ENCODE peak calls at places on chromosomes 13 and 19, in six cellular contexts. X, K, S, P, Q and R are unnamed samples.

GRCh38 chr19:46573679-46574522 is 27.2 kb upstream of the CALM3 start:
- DNase-seq in X (no peak), S (no peak), K (no peak), Q (no peak), P (no peak), R (no peak)

GRCh38 chr19:18743281-18743825 is 47.8 kb downstream of the COMP start:
- DNase-seq in X (no peak), Q (no peak), P (peak; percentile 24), S (peak; percentile 85), K (no peak), R (no peak)

GRCh38 chr13:91520952-91521351 is 122.5 kb downstream of the GPC5 start:
- DNase-seq in Q (no peak), P (no peak), S (peak; percentile 1), K (no peak), X (no peak), R (no peak)

GRCh38 chr13:113839536-113840204 is 24.2 kb downstream of the GAS6 start:
- DNase-seq in K (no peak), P (no peak), S (no peak), Q (no peak), X (no peak), R (no peak)

GRCh38 chr19:21604351-21604926 is 99.0 kb downstream of the ZNF429 start:
- DNase-seq in Q (no peak), X (peak; percentile 7), K (no peak), S (peak; percentile 12), P (no peak), R (no peak)

GRCh38 chr19:12838182-12838890 is at the start of gene MAST1:
- DNase-seq in X (peak; percentile 65), K (peak; percentile 46), Q (peak; percentile 54), S (no peak), P (no peak), R (peak; percentile 75)

GRCh38 chr13:113545455-113545930 is 39.1 kb upstream of the TFDP1 start:
- DNase-seq in P (no peak), Q (no peak), S (peak; percentile 59), K (no peak), X (peak; percentile 50), R (peak; percentile 62)

GRCh38 chr19:32469796-32470195 is 64.2 kb downstream of the DPY19L3 start:
- DNase-seq in S (peak; percentile 17), K (no peak), Q (no peak), P (no peak), X (no peak), R (no peak)

GRCh38 chr13:95457294-95457693 is 95.2 kb upstream of the CLDN10 start:
- DNase-seq in P (no peak), Q (no peak), K (no peak), S (peak; percentile 31), X (no peak), R (no peak)

GRCh38 chr19:1132625-1133383 is 29.0 kb downstream of the GPX4 start:
- DNase-seq in Q (no peak), X (no peak), K (no peak), S (no peak), P (no peak), R (no peak)

GRCh38 chr13:92362717-92363116 is 863.9 kb upstream of the GPC6 start:
- DNase-seq in K (no peak), Q (no peak), P (no peak), X (no peak), S (peak; percentile 50), R (no peak)

GRCh38 chr13:98401936-98402335 is 175.0 kb downstream of the STK24 start:
- DNase-seq in X (no peak), S (no peak), Q (no peak), K (no peak), P (no peak), R (no peak)

GRCh38 chr13:33497146-33497845 is 211.7 kb upstream of the STARD13 start:
- DNase-seq in P (no peak), Q (no peak), S (peak; percentile 56), K (no peak), X (no peak), R (no peak)

GRCh38 chr13:31119526-31119925 is 42.2 kb downstream of the HSPH1 start:
- DNase-seq in S (no peak), P (no peak), X (no peak), K (no peak), Q (no peak), R (no peak)

GRCh38 chr13:74145249-74145970 is 11.2 kb upstream of the KLF12 start:
- DNase-seq in P (peak; percentile 67), X (no peak), S (peak; percentile 75), K (no peak), Q (no peak), R (no peak)

GRCh38 chr13:113468029-113468428 is 14.7 kb upstream of the ADPRHL1 start:
- DNase-seq in Q (no peak), P (no peak), X (no peak), K (no peak), S (no peak), R (no peak)

GRCh38 chr13:35983206-35983605 is 148.0 kb downstream of the DCLK1 start:
- DNase-seq in S (no peak), K (no peak), Q (no peak), P (no peak), X (no peak), R (no peak)

GRCh38 chr19:15199652-15200574 is 882 bp downstream of the NOTCH3 start:
- DNase-seq in P (no peak), K (no peak), S (no peak), Q (peak; percentile 78), X (peak; percentile 46), R (peak; percentile 86)

GRCh38 chr19:41548954-41549688 is 26.8 kb upstream of the CEACAM21 start:
- DNase-seq in P (no peak), X (no peak), Q (peak; percentile 2), S (no peak), K (no peak), R (no peak)

GRCh38 chr13:52378312-52378711 is 27.7 kb downstream of the THSD1 start:
- DNase-seq in K (no peak), S (no peak), X (no peak), Q (no peak), P (no peak), R (no peak)

GRCh38 chr13:41500501-41500900 is 43.2 kb downstream of the RGCC start:
- DNase-seq in K (no peak), X (no peak), Q (no peak), P (no peak), S (no peak), R (no peak)

GRCh38 chr13:19606152-19606551 is 27.3 kb upstream of the MPHOSPH8 start:
- DNase-seq in P (no peak), K (peak; percentile 17), X (no peak), S (no peak), Q (no peak), R (no peak)

GRCh38 chr13:30763786-30764440 is 28.6 kb downstream of the ALOX5AP start:
- DNase-seq in X (no peak), P (no peak), S (peak; percentile 33), K (no peak), Q (no peak), R (no peak)

GRCh38 chr13:27821566-27821965 is 29.3 kb downstream of the GSX1 start:
- DNase-seq in P (no peak), X (no peak), S (peak; percentile 6), K (no peak), Q (no peak), R (no peak)

GRCh38 chr19:55407625-55408319 is at the start of gene UBE2S:
- DNase-seq in Q (peak; percentile 93), K (peak; percentile 100), S (peak; percentile 100), X (peak; percentile 98), P (peak; percentile 99), R (peak; percentile 98)

GRCh38 chr13:26587251-26587650 is 29.8 kb downstream of the WASF3 start:
- DNase-seq in P (no peak), Q (no peak), X (no peak), S (no peak), K (no peak), R (no peak)

GRCh38 chr13:26585136-26585535 is 27.7 kb downstream of the WASF3 start:
- DNase-seq in Q (no peak), S (peak; percentile 30), P (no peak), K (no peak), X (no peak), R (no peak)

GRCh38 chr13:26579580-26579979 is 22.1 kb downstream of the WASF3 start:
- DNase-seq in Q (no peak), X (no peak), S (no peak), P (no peak), K (no peak), R (no peak)

GRCh38 chr13:26584713-26585112 is 27.2 kb downstream of the WASF3 start:
- DNase-seq in X (no peak), P (no peak), K (no peak), S (peak; percentile 72), Q (no peak), R (no peak)

GRCh38 chr13:26583662-26584061 is 26.2 kb downstream of the WASF3 start:
- DNase-seq in X (no peak), S (no peak), Q (no peak), K (no peak), P (no peak), R (no peak)
- TF ChIP-seq CTCF in X (no peak), S (no peak), Q (no peak), K (no peak), P (no peak), R (no peak)

GRCh38 chr19:16384688-16385087 is 60.1 kb downstream of the KLF2 start:
- DNase-seq in Q (no peak), P (no peak), K (no peak), S (no peak), X (no peak), R (no peak)
- TF ChIP-seq CTCF in Q (no peak), P (no peak), K (no peak), S (no peak), X (no peak), R (no peak)

DNA sequence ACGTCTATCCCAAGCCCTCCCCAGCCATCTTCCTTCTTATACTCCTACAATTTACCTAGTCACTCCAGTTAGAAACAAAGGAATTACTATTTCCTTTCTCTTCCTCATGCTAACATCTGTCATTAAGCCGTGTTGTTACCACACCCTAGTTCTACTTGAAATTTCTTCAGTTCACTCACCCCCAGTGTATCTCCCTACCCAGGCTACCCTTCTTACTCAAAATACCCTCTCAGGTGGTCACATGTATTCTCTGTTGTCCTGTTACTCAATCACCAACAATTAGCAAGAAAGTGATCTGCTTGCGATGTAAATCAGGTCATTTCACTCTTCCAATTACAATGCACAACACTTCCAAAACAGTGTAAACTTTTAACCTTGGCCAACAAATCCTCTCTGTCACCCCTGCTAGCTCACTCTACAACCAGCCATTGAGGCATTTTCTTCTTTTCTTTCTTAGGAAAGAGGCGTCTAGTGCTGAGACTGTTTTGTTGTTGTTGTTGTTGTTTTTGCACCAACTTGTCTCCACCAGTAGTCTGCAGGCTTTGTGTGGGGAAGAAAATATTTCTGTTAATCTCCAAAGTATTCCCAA is 50.7 kb downstream of the PCDH17 start:
- DNase-seq in K (no peak), X (no peak), Q (no peak), P (no peak), S (no peak), R (no peak)
- TF ChIP-seq CTCF in K (no peak), X (no peak), Q (no peak), P (no peak), S (no peak), R (no peak)

DNA sequence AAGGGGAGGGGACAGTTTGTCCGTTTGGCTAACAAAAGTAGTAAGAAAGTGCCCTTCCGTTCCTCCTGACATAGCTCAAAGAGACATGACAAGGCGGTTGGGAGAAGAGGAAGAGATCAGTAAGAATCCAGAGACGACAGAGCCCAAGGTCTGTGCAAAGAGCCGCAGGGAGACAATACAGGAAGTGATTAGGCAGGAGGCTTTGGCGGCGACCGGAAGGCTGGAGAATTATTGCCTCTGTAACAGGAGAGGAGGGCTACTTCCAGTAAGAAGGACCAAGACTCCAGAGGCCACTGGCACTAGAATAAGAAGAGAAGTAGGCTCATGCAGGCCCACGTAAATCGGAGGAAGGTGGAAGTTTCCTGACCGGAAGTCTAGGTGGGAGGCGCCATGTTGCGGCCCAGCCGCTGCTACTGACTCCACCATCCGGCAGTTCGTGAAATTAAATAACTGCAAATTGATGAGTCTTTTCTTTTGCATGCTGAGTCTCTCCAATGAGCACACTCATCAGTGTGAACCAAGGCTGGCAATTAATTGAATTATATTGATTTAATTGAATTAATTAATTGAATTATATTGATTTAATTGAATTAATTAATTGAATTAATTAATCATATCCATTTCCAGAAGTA is 9.9 kb downstream of the RFX2 start:
- DNase-seq in P (no peak), X (no peak), S (no peak), K (no peak), Q (no peak), R (no peak)
- TF ChIP-seq CTCF in P (no peak), X (no peak), S (no peak), K (no peak), Q (no peak), R (no peak)